ENCODE peak calls at places on chromosomes 13 and 19, in six cellular contexts. Q, I, M, N, L and U are unnamed samples. For H3K4me1, the result is how much of the 10 kb centered on the place peaks cover.

GRCh38 chr13:98626298-98626940 is 49.5 kb upstream of the STK24 start:
- DNase-seq in Q (no peak), I (no peak), M (no peak), N (peak), L (no peak), U (no peak)

GRCh38 chr13:48431987-48432615 is 19.2 kb upstream of the LPAR6 start:
- DNase-seq in Q (peak), I (no peak), M (no peak), N (peak), L (no peak), U (no peak)

GRCh38 chr19:40241809-40242384 is 15.4 kb upstream of the CCNP start:
- DNase-seq in Q (no peak), I (no peak), M (peak), N (no peak), L (no peak), U (no peak)

GRCh38 chr13:83327091-83327490 is 555.2 kb downstream of the SLITRK1 start:
- DNase-seq in Q (no peak), I (no peak), M (no peak), N (no peak), L (no peak), U (peak)

GRCh38 chr19:38055655-38056521 is 148.9 kb downstream of the SIPA1L3 start:
- DNase-seq in Q (no peak), I (no peak), M (no peak), N (no peak), L (no peak), U (no peak)

GRCh38 chr13:30863231-30863630 is 42.8 kb upstream of the MEDAG start:
- DNase-seq in Q (no peak), I (no peak), M (no peak), N (no peak), L (no peak), U (no peak)

GRCh38 chr19:43812259-43812658 is 10.0 kb upstream of the LYPD5 start:
- DNase-seq in Q (no peak), I (no peak), M (no peak), N (no peak), L (no peak), U (no peak)

GRCh38 chr19:32570081-32570785 is 10.8 kb upstream of the PDCD5 start:
- DNase-seq in Q (peak), I (peak), M (peak), N (peak), L (peak), U (peak)

GRCh38 chr13:91212229-91212628 is 135.3 kb upstream of the MIR17HG start:
- DNase-seq in Q (no peak), I (no peak), M (no peak), N (no peak), L (no peak), U (no peak)

GRCh38 chr13:73936001-73936400 is 198.2 kb downstream of the KLF12 start:
- DNase-seq in Q (no peak), I (no peak), M (no peak), N (no peak), L (no peak), U (no peak)

GRCh38 chr13:52954838-52955237 is 73.8 kb upstream of the OLFM4 start:
- DNase-seq in Q (no peak), I (no peak), M (no peak), N (no peak), L (no peak), U (no peak)

GRCh38 chr19:3113100-3114017 is 19.2 kb downstream of the GNA11 start:
- DNase-seq in Q (no peak), I (no peak), M (no peak), N (no peak), L (no peak), U (no peak)

GRCh38 chr19:44875666-44876418 is 15.2 kb upstream of the TOMM40 start:
- DNase-seq in Q (peak), I (no peak), M (no peak), N (no peak), L (no peak), U (no peak)

GRCh38 chr13:79451500-79451962 is 29.4 kb upstream of the NDFIP2 start:
- DNase-seq in Q (peak), I (no peak), M (no peak), N (peak), L (no peak), U (peak)

GRCh38 chr19:33304760-33305647 is 2.7 kb upstream of the CEBPA start:
- DNase-seq in Q (no peak), I (no peak), M (no peak), N (no peak), L (no peak), U (no peak)

GRCh38 chr13:41935501-41935900 is 25.4 kb downstream of the VWA8 start:
- DNase-seq in Q (no peak), I (no peak), M (no peak), N (no peak), L (no peak), U (no peak)

GRCh38 chr13:22049384-22049783 is 378.5 kb downstream of the FGF9 start:
- DNase-seq in Q (peak), I (no peak), M (no peak), N (no peak), L (no peak), U (no peak)

GRCh38 chr13:48043789-48044503 is 6.4 kb downstream of the NUDT15 start:
- DNase-seq in Q (peak), I (no peak), M (no peak), N (peak), L (no peak), U (peak)

GRCh38 chr19:54137913-54138776 is 583 bp downstream of the CNOT3 start:
- DNase-seq in Q (no peak), I (no peak), M (no peak), N (peak), L (peak), U (no peak)

GRCh38 chr13:75812751-75813181 is 176.6 kb downstream of the LMO7 start:
- DNase-seq in Q (peak), I (no peak), M (no peak), N (peak), L (no peak), U (no peak)

GRCh38 chr13:45873491-45874360 is 22.2 kb upstream of the SIAH3 start:
- DNase-seq in Q (peak), I (no peak), M (no peak), N (peak), L (no peak), U (peak)

GRCh38 chr13:32136061-32136460 is 104.5 kb downstream of the FRY start:
- DNase-seq in Q (peak), I (no peak), M (no peak), N (no peak), L (no peak), U (no peak)

GRCh38 chr13:98184796-98185195 is 7.7 kb upstream of the RNF113B start:
- DNase-seq in Q (peak), I (no peak), M (no peak), N (no peak), L (no peak), U (no peak)

GRCh38 chr19:16473875-16474397 is 2.2 kb upstream of the EPS15L1 start:
- DNase-seq in Q (no peak), I (no peak), M (no peak), N (no peak), L (no peak), U (no peak)

GRCh38 chr13:101751488-101751887 is 299.0 kb downstream of the ITGBL1 start:
- DNase-seq in Q (peak), I (no peak), M (no peak), N (peak), L (peak), U (peak)

GRCh38 chr13:25085125-25085742 is 10.7 kb upstream of the PABPC3 start:
- DNase-seq in Q (peak), I (peak), M (no peak), N (peak), L (peak), U (peak)

GRCh38 chr19:48685583-48685982 is 10.2 kb upstream of the FUT2 start:
- DNase-seq in Q (no peak), I (no peak), M (no peak), N (no peak), L (no peak), U (peak)

GRCh38 chr19:10832659-10833296 is 3.2 kb downstream of the TMED1 start:
- DNase-seq in Q (no peak), I (no peak), M (no peak), N (no peak), L (no peak), U (no peak)

GRCh38 chr19:35266904-35267817 is 1.6 kb upstream of the USF2 start:
- DNase-seq in Q (peak), I (no peak), M (peak), N (peak), L (no peak), U (no peak)

GRCh38 chr19:11005521-11005920 is 44.7 kb downstream of the SMARCA4 start:
- DNase-seq in Q (no peak), I (no peak), M (no peak), N (no peak), L (no peak), U (no peak)

DNA sequence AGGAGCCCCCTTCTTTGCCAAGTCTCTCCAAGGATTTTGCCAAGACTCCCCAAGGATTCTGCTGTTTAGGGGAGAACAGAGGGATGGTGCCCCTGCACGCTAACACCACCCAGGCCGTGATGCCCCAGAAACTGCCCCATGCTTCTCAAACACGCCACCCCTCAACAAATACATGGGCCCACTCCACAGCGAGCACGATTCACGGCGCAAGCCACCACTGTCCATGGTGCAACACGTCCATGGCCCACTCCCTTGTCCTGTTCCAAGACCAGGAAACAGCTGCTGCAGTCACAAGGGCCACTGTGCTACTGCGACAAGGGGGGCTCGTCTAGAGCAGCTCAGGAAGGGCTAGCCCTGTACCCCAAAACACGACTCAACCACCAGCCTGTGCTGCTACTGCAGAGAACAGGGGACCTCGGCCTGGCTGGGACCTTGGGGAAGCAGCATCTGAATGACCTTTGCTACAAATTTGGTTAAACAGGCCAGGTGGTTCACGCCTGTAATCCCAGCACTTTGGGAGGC is 36.5 kb upstream of the ISYNA1 start:
- DNase-seq in Q (no peak), I (no peak), M (no peak), N (no peak), L (no peak), U (no peak)
- H3K4me1 ChIP-seq in Q (half or more), I (under half), M (under half), N (under half), L (under half), U (under half)

GRCh38 chr13:51910508-51910907 is 48.7 kb downstream of the CCDC70 start:
- DNase-seq in Q (no peak), I (no peak), M (no peak), N (no peak), L (no peak), U (no peak)

GRCh38 chr13:51907040-51907732 is 45.4 kb downstream of the CCDC70 start:
- DNase-seq in Q (no peak), I (no peak), M (no peak), N (no peak), L (no peak), U (no peak)

GRCh38 chr13:51902776-51903175 is 41.0 kb downstream of the CCDC70 start:
- DNase-seq in Q (no peak), I (no peak), M (no peak), N (no peak), L (no peak), U (no peak)

GRCh38 chr13:51905787-51906186 is 44.0 kb downstream of the CCDC70 start:
- DNase-seq in Q (no peak), I (no peak), M (no peak), N (no peak), L (no peak), U (peak)

DNA sequence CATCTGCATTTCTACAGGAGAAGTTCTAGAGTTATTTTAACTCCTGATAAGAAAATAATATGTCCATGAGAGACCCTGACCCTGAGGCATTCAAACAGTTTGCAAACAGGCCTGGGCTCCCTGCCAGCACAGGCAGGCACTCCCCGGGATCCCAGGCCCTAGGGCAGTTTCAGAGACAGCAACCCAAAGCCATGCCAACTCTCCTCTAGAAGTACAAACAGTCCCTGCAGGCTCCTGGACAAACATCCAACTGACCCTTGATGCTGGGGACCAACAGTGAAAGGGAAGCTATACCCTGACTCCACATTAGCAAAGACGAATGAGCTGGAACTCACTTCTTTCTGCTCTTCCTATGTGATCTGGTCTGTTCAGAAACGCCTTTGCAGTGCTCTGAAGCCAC is 44.8 kb downstream of the CCDC70 start:
- DNase-seq in Q (no peak), I (no peak), M (no peak), N (peak), L (no peak), U (no peak)
- H3K4me1 ChIP-seq in Q (under half), I (under half), M (under half), N (under half), L (under half), U (under half)

GRCh38 chr19:18504886-18505610 is 16.8 kb downstream of the ELL start:
- DNase-seq in Q (no peak), I (no peak), M (no peak), N (no peak), L (no peak), U (peak)

GRCh38 chr19:18506101-18506534 is 15.8 kb downstream of the ELL start:
- DNase-seq in Q (no peak), I (no peak), M (no peak), N (no peak), L (no peak), U (no peak)

GRCh38 chr19:18502633-18503294 is 19.1 kb downstream of the ELL start:
- DNase-seq in Q (no peak), I (no peak), M (peak), N (no peak), L (no peak), U (no peak)

GRCh38 chr19:18503337-18503970 is 18.4 kb downstream of the ELL start:
- DNase-seq in Q (no peak), I (no peak), M (no peak), N (no peak), L (no peak), U (no peak)

GRCh38 chr19:18503971-18504885 is 17.6 kb downstream of the ELL start:
- DNase-seq in Q (no peak), I (no peak), M (no peak), N (no peak), L (no peak), U (no peak)
- H3K4me1 ChIP-seq in Q (half or more), I (under half), M (half or more), N (under half), L (under half), U (under half)

GRCh38 chr19:1103691-1104451 is at the start of gene GPX4:
- DNase-seq in Q (peak), I (peak), M (peak), N (peak), L (peak), U (peak)
- H3K4me1 ChIP-seq in Q (under half), I (under half), M (under half), N (under half), L (under half), U (under half)

DNA sequence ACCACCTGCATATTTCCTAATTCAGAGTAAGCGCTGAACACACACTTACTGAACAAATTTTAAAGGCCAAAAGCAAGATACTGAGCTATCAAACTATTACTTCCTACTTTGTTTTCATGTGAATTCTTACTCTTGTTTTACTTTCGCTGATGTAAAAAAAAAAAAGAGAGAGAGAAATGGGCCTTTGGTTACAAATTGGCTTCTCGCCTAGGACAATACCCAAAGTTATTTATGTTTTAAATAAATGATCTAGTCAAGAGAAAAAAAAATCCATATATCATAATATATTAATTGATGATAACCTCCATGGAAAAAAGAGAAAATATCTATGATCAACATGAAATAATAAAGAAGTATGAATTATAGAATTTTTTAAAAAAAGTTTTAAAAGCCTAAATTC is 9.2 kb downstream of the COL4A1 start:
- DNase-seq in Q (no peak), I (no peak), M (no peak), N (no peak), L (no peak), U (no peak)
- H3K4me1 ChIP-seq in Q (under half), I (under half), M (half or more), N (half or more), L (under half), U (under half)

GRCh38 chr19:18840288-18841260 is 8.8 kb downstream of the UPF1 start:
- DNase-seq in Q (no peak), I (no peak), M (no peak), N (no peak), L (no peak), U (no peak)

GRCh38 chr19:18842166-18842565 is 10.4 kb downstream of the UPF1 start:
- DNase-seq in Q (no peak), I (no peak), M (no peak), N (no peak), L (no peak), U (no peak)

GRCh38 chr19:18841400-18841799 is 9.6 kb downstream of the UPF1 start:
- DNase-seq in Q (no peak), I (no peak), M (no peak), N (no peak), L (no peak), U (no peak)

GRCh38 chr19:18843960-18844359 is 12.2 kb downstream of the UPF1 start:
- DNase-seq in Q (no peak), I (no peak), M (no peak), N (no peak), L (no peak), U (no peak)

DNA sequence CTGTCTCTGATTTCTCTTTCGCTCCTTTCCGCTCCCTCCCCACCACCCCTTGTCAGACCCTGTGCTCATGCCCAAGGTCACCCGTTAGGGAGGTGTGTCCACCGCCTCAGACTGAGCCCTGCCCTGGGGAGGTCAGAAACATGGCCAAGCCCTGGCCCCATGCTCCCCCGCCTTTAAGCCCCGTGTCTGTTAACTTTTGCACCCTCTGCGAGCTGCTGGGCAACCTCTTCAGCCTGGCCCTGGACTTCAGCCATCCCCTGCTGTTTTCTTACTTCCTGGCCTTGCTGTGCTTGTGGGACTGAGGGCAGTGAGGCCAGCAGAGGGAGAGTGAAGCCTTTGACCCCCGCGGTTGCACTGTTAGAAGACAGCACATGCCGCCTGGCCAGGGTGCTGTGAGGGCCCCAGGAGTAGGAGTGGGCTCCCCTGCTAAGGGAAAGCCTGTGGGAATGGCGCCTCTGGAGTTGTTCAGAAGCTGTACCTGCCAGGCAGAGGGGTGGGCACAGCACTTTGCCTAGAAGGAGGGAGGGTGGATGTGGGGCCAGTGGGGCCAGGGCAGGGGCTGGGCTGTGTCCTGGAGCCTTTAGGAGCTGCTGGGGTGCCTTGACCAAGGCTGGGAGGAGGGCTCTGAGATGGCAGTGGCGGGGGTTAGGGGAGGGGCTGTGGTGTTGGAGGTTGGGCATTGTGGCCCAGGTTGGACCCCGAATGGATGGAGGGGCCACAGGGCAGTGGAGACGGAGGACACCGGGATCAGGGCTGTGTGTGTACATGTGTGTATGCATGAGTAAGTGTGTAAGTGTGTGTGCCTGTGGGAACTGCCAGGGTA is 7.9 kb downstream of the UPF1 start:
- DNase-seq in Q (peak), I (no peak), M (no peak), N (no peak), L (no peak), U (no peak)
- H3K4me1 ChIP-seq in Q (under half), I (under half), M (half or more), N (half or more), L (under half), U (under half)

GRCh38 chr19:31418055-31418454 is 68.8 kb upstream of the TSHZ3 start:
- DNase-seq in Q (no peak), I (no peak), M (no peak), N (no peak), L (no peak), U (peak)

GRCh38 chr19:31419871-31420430 is 70.7 kb upstream of the TSHZ3 start:
- DNase-seq in Q (no peak), I (no peak), M (no peak), N (no peak), L (no peak), U (no peak)

GRCh38 chr19:31416548-31416947 is 67.3 kb upstream of the TSHZ3 start:
- DNase-seq in Q (no peak), I (no peak), M (no peak), N (no peak), L (no peak), U (no peak)

GRCh38 chr19:31421856-31422255 is 72.6 kb upstream of the TSHZ3 start:
- DNase-seq in Q (no peak), I (no peak), M (no peak), N (no peak), L (no peak), U (no peak)

GRCh38 chr19:31418692-31419430 is 69.6 kb upstream of the TSHZ3 start:
- DNase-seq in Q (no peak), I (no peak), M (no peak), N (no peak), L (no peak), U (no peak)
- H3K4me1 ChIP-seq in Q (under half), I (under half), M (under half), N (under half), L (under half), U (under half)